ENCODE peak calls at places on chromosomes 11 and 22, in five cellular contexts. One of them, this sample, is unnamed.

GRCh38 chr11:68974421-68975194 is 6.2 kb downstream of the MRGPRD start:
- DNase-seq in sigmoid colon: peak
- DNase-seq in prostate gland: no peak
- DNase-seq in K562: peak
- DNase-seq in ovary: no peak
- DNase-seq in this sample: no peak

GRCh38 chr11:103525069-103525468 is 415.8 kb downstream of the DYNC2H1 start:
- DNase-seq in prostate gland: no peak
- DNase-seq in ovary: no peak
- DNase-seq in K562: no peak
- DNase-seq in sigmoid colon: no peak
- DNase-seq in this sample: no peak

GRCh38 chr11:36186340-36186739 is 102.9 kb downstream of the COMMD9 start:
- DNase-seq in sigmoid colon: no peak
- DNase-seq in prostate gland: peak
- DNase-seq in ovary: no peak
- DNase-seq in K562: no peak
- DNase-seq in this sample: no peak

GRCh38 chr11:959027-959426 is 33.4 kb downstream of the AP2A2 start:
- DNase-seq in K562: no peak
- DNase-seq in prostate gland: no peak
- DNase-seq in ovary: no peak
- DNase-seq in sigmoid colon: no peak
- DNase-seq in this sample: no peak

GRCh38 chr11:97451441-97451840 is 1061.6 kb downstream of the JRKL start:
- DNase-seq in prostate gland: no peak
- DNase-seq in ovary: no peak
- DNase-seq in K562: no peak
- DNase-seq in sigmoid colon: no peak
- DNase-seq in this sample: no peak

GRCh38 chr11:74446445-74446844 is 20.9 kb downstream of the KCNE3 start:
- DNase-seq in prostate gland: no peak
- DNase-seq in K562: no peak
- DNase-seq in sigmoid colon: no peak
- DNase-seq in ovary: no peak
- DNase-seq in this sample: no peak

GRCh38 chr11:13294771-13295579 is 17.4 kb downstream of the BMAL1 start:
- DNase-seq in K562: no peak
- DNase-seq in sigmoid colon: no peak
- DNase-seq in ovary: no peak
- DNase-seq in prostate gland: no peak
- DNase-seq in this sample: peak

GRCh38 chr22:41917906-41918791 is 3.3 kb upstream of the SHISA8 start:
- DNase-seq in ovary: no peak
- DNase-seq in prostate gland: no peak
- DNase-seq in K562: no peak
- DNase-seq in sigmoid colon: no peak
- DNase-seq in this sample: peak

GRCh38 chr11:18012314-18012905 is 437 bp downstream of the SERGEF start:
- DNase-seq in sigmoid colon: peak
- DNase-seq in ovary: peak
- DNase-seq in prostate gland: peak
- DNase-seq in K562: peak
- DNase-seq in this sample: peak

GRCh38 chr22:45602824-45603301 is 68.8 kb upstream of the ATXN10 start:
- DNase-seq in prostate gland: no peak
- DNase-seq in K562: peak
- DNase-seq in ovary: no peak
- DNase-seq in sigmoid colon: peak
- DNase-seq in this sample: no peak

GRCh38 chr11:91188484-91188883 is 965.6 kb upstream of the CHORDC1 start:
- DNase-seq in K562: no peak
- DNase-seq in ovary: no peak
- DNase-seq in sigmoid colon: no peak
- DNase-seq in prostate gland: no peak
- DNase-seq in this sample: no peak

GRCh38 chr22:20276468-20276867 is 8.3 kb upstream of the RTN4R start:
- DNase-seq in K562: no peak
- DNase-seq in sigmoid colon: no peak
- DNase-seq in ovary: no peak
- DNase-seq in prostate gland: no peak
- DNase-seq in this sample: no peak

GRCh38 chr11:118435233-118435892 is 929 bp upstream of the KMT2A start:
- DNase-seq in sigmoid colon: peak
- DNase-seq in prostate gland: peak
- DNase-seq in K562: peak
- DNase-seq in ovary: peak
- DNase-seq in this sample: peak

GRCh38 chr11:65262381-65262680 is 569 bp downstream of the POLA2 start:
- DNase-seq in ovary: peak
- DNase-seq in sigmoid colon: no peak
- DNase-seq in K562: no peak
- DNase-seq in prostate gland: no peak
- DNase-seq in this sample: no peak

DNA sequence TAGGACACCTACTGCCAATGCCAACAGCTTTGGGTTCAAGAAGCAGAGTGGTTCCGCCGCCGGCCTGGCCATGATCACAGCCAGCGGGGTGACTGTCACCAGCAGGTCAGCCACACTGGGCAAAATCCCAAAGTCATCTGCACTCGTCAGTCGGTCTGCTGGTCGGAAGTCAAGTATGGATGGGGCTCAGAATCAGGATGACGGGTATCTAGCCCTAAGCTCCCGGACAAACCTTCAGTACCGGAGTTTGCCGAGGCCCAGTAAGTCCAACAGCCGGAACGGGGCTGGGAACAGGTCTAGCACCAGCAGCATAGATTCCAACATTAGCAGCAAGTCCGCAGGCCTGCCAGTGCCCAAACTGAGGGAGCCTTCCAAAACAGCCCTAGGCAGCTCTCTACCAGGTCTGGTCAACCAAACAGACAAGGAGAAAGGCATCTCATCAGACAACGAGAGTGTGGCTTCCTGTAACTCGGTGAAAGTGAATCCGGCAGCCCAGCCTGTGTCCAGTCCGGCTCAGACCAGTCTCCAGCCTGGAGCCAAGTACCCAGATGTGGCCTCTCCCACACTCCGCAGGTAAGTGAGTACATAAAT is 115.1 kb downstream of the DBX1 start:
- DNase-seq in K562: no peak
- DNase-seq in prostate gland: no peak
- DNase-seq in sigmoid colon: no peak
- DNase-seq in ovary: no peak
- DNase-seq in this sample: no peak
- TF ChIP-seq POLR2A in K562: no peak
- TF ChIP-seq POLR2A in prostate gland: no peak
- TF ChIP-seq POLR2A in sigmoid colon: no peak
- TF ChIP-seq POLR2A in ovary: no peak
- TF ChIP-seq POLR2A in this sample: no peak

GRCh38 chr22:47634342-47634741 is 871.9 kb downstream of the TBC1D22A start:
- DNase-seq in prostate gland: no peak
- DNase-seq in K562: no peak
- DNase-seq in sigmoid colon: no peak
- DNase-seq in ovary: no peak
- DNase-seq in this sample: no peak
- TF ChIP-seq CTCF in prostate gland: no peak
- TF ChIP-seq CTCF in K562: no peak
- TF ChIP-seq CTCF in sigmoid colon: no peak
- TF ChIP-seq CTCF in ovary: no peak
- TF ChIP-seq CTCF in this sample: no peak

GRCh38 chr22:37624017-37624365 is 15.4 kb downstream of the GGA1 start:
- DNase-seq in sigmoid colon: no peak
- DNase-seq in K562: no peak
- DNase-seq in prostate gland: no peak
- DNase-seq in ovary: no peak
- DNase-seq in this sample: no peak
- TF ChIP-seq POLR2A in sigmoid colon: no peak
- TF ChIP-seq POLR2A in K562: no peak
- TF ChIP-seq POLR2A in prostate gland: no peak
- TF ChIP-seq POLR2A in ovary: no peak
- TF ChIP-seq POLR2A in this sample: no peak

GRCh38 chr22:22161924-22162851 is 82.4 kb upstream of the VPREB1 start:
- DNase-seq in sigmoid colon: no peak
- DNase-seq in ovary: no peak
- DNase-seq in prostate gland: no peak
- DNase-seq in K562: no peak
- DNase-seq in this sample: no peak
- TF ChIP-seq CTCF in sigmoid colon: no peak
- TF ChIP-seq CTCF in ovary: no peak
- TF ChIP-seq CTCF in prostate gland: no peak
- TF ChIP-seq CTCF in K562: no peak
- TF ChIP-seq CTCF in this sample: no peak

GRCh38 chr22:36413022-36413770 is 25.4 kb upstream of the MYH9 start:
- DNase-seq in ovary: no peak
- DNase-seq in prostate gland: no peak
- DNase-seq in K562: no peak
- DNase-seq in sigmoid colon: no peak
- DNase-seq in this sample: no peak

GRCh38 chr22:36409067-36409466 is 21.3 kb upstream of the MYH9 start:
- DNase-seq in prostate gland: no peak
- DNase-seq in ovary: no peak
- DNase-seq in K562: no peak
- DNase-seq in sigmoid colon: no peak
- DNase-seq in this sample: no peak

GRCh38 chr22:36406721-36407120 is 19.0 kb upstream of the MYH9 start:
- DNase-seq in prostate gland: no peak
- DNase-seq in K562: no peak
- DNase-seq in ovary: no peak
- DNase-seq in sigmoid colon: no peak
- DNase-seq in this sample: peak

GRCh38 chr22:36411589-36412258 is 24.0 kb upstream of the MYH9 start:
- DNase-seq in ovary: no peak
- DNase-seq in prostate gland: no peak
- DNase-seq in K562: no peak
- DNase-seq in sigmoid colon: no peak
- DNase-seq in this sample: peak

DNA sequence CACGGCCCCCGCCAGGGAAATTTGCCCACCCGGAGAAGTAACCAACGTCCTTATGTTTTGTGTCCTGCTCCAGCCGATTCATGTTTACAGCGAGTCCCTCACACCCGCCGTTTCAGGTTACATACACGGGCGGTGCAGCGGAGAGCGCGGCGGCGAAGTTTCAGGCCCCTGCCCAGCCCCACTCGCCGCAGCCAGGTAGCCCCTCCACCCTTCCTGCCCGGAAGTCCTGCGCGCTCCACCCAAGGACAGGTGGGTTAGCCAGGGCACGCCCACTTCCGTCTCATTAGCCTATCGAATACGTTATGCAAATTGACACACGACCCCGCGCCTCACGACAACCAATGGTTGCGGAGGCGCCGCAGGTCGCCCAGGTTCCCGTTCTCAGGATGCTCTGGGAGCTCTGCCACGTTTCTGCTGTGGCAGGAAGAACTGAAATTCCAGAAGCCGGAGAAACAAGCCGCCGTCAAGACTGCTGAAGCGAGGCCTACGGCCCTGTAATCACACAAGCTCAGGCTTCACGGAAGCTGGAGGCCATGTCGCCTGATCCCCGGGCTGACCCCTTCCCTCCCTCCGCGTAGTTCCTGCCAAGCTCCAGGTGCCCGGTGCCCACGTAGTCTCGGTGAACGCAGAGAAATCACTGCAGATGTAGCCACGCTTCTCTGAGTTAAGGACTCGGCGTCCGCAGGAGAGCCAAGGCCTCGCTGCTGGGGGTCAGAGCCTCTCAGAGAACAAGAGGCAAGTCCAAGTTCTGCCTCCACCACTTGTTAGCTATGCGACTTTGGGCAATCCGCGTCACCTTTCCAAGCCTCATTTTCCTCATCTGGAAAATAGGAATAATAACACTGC is 22.4 kb upstream of the MYH9 start:
- DNase-seq in K562: peak
- DNase-seq in prostate gland: peak
- DNase-seq in ovary: peak
- DNase-seq in sigmoid colon: peak
- DNase-seq in this sample: peak
- TF ChIP-seq POLR2A in K562: no peak
- TF ChIP-seq POLR2A in prostate gland: peak
- TF ChIP-seq POLR2A in ovary: peak
- TF ChIP-seq POLR2A in sigmoid colon: peak
- TF ChIP-seq POLR2A in this sample: peak

This sample was measured in thyroid gland.